ENCODE peak calls at places on chromosomes 1 and 21, in seven cellular contexts. One of them, this sample, is unnamed.

GRCh38 chr1:7223334-7224080 is 438.3 kb downstream of the CAMTA1 start:
- DNase-seq in glomerular endothelial cell: no peak
- DNase-seq in CD4-positive, CD25-positive, alpha-beta regulatory T cell: no peak
- DNase-seq in HS-5: peak; percentile 86
- DNase-seq in NCI-H146: peak; percentile 81
- DNase-seq in brain microvascular endothelial cell: peak; percentile 72
- DNase-seq in anterior cingulate cortex: no peak
- DNase-seq in this sample: peak; percentile 31

GRCh38 chr21:33760641-33761103 is 118.4 kb downstream of the ITSN1 start:
- DNase-seq in glomerular endothelial cell: no peak
- DNase-seq in CD4-positive, CD25-positive, alpha-beta regulatory T cell: no peak
- DNase-seq in HS-5: peak; percentile 20
- DNase-seq in NCI-H146: no peak
- DNase-seq in brain microvascular endothelial cell: peak; percentile 66
- DNase-seq in anterior cingulate cortex: no peak
- DNase-seq in this sample: peak; percentile 6

GRCh38 chr1:56811331-56811730 is 7.9 kb downstream of the FYB2 start:
- DNase-seq in glomerular endothelial cell: no peak
- DNase-seq in CD4-positive, CD25-positive, alpha-beta regulatory T cell: no peak
- DNase-seq in HS-5: no peak
- DNase-seq in NCI-H146: no peak
- DNase-seq in brain microvascular endothelial cell: no peak
- DNase-seq in anterior cingulate cortex: no peak
- DNase-seq in this sample: peak; percentile 62

GRCh38 chr1:109639063-109639840 is 16.6 kb upstream of the GSTM4 start:
- DNase-seq in glomerular endothelial cell: no peak
- DNase-seq in CD4-positive, CD25-positive, alpha-beta regulatory T cell: no peak
- DNase-seq in HS-5: no peak
- DNase-seq in NCI-H146: no peak
- DNase-seq in brain microvascular endothelial cell: no peak
- DNase-seq in anterior cingulate cortex: no peak
- DNase-seq in this sample: no peak

GRCh38 chr1:89938171-89939055 is 56.5 kb upstream of the ZNF326 start:
- DNase-seq in glomerular endothelial cell: no peak
- DNase-seq in CD4-positive, CD25-positive, alpha-beta regulatory T cell: no peak
- DNase-seq in HS-5: no peak
- DNase-seq in NCI-H146: no peak
- DNase-seq in brain microvascular endothelial cell: no peak
- DNase-seq in anterior cingulate cortex: no peak
- DNase-seq in this sample: no peak

GRCh38 chr1:93344886-93345632 is 648 bp upstream of the DR1 start:
- DNase-seq in glomerular endothelial cell: no peak
- DNase-seq in CD4-positive, CD25-positive, alpha-beta regulatory T cell: no peak
- DNase-seq in HS-5: no peak
- DNase-seq in NCI-H146: peak; percentile 29
- DNase-seq in brain microvascular endothelial cell: no peak
- DNase-seq in anterior cingulate cortex: no peak
- DNase-seq in this sample: peak; percentile 69

GRCh38 chr1:56938636-56939035 is 27.2 kb downstream of the C8B start:
- DNase-seq in glomerular endothelial cell: no peak
- DNase-seq in CD4-positive, CD25-positive, alpha-beta regulatory T cell: no peak
- DNase-seq in HS-5: no peak
- DNase-seq in NCI-H146: no peak
- DNase-seq in brain microvascular endothelial cell: no peak
- DNase-seq in anterior cingulate cortex: no peak
- DNase-seq in this sample: no peak

GRCh38 chr1:214514032-214514818 is 37.2 kb downstream of the PTPN14 start:
- DNase-seq in glomerular endothelial cell: no peak
- DNase-seq in CD4-positive, CD25-positive, alpha-beta regulatory T cell: no peak
- DNase-seq in HS-5: no peak
- DNase-seq in NCI-H146: peak; percentile 40
- DNase-seq in brain microvascular endothelial cell: no peak
- DNase-seq in anterior cingulate cortex: no peak
- DNase-seq in this sample: no peak

GRCh38 chr1:202586018-202586821 is 124.0 kb downstream of the SYT2 start:
- DNase-seq in glomerular endothelial cell: no peak
- DNase-seq in CD4-positive, CD25-positive, alpha-beta regulatory T cell: no peak
- DNase-seq in HS-5: no peak
- DNase-seq in NCI-H146: peak; percentile 29
- DNase-seq in brain microvascular endothelial cell: no peak
- DNase-seq in anterior cingulate cortex: no peak
- DNase-seq in this sample: peak; percentile 36

GRCh38 chr21:42614811-42615342 is 38.5 kb upstream of the PDE9A start:
- DNase-seq in glomerular endothelial cell: no peak
- DNase-seq in CD4-positive, CD25-positive, alpha-beta regulatory T cell: no peak
- DNase-seq in HS-5: no peak
- DNase-seq in NCI-H146: peak; percentile 53
- DNase-seq in brain microvascular endothelial cell: no peak
- DNase-seq in anterior cingulate cortex: no peak
- DNase-seq in this sample: peak; percentile 57

GRCh38 chr1:109438798-109439297 is 12.6 kb upstream of the PSMA5 start:
- DNase-seq in glomerular endothelial cell: no peak
- DNase-seq in CD4-positive, CD25-positive, alpha-beta regulatory T cell: no peak
- DNase-seq in HS-5: peak; percentile 76
- DNase-seq in NCI-H146: no peak
- DNase-seq in brain microvascular endothelial cell: peak; percentile 96
- DNase-seq in anterior cingulate cortex: no peak
- DNase-seq in this sample: peak; percentile 6

GRCh38 chr1:71157151-71157550 is 76.3 kb upstream of the ZRANB2 start:
- DNase-seq in glomerular endothelial cell: no peak
- DNase-seq in CD4-positive, CD25-positive, alpha-beta regulatory T cell: no peak
- DNase-seq in HS-5: no peak
- DNase-seq in NCI-H146: no peak
- DNase-seq in brain microvascular endothelial cell: no peak
- DNase-seq in anterior cingulate cortex: no peak
- DNase-seq in this sample: no peak

GRCh38 chr1:92886886-92887419 is 55.1 kb downstream of the RPL5 start:
- DNase-seq in glomerular endothelial cell: no peak
- DNase-seq in CD4-positive, CD25-positive, alpha-beta regulatory T cell: no peak
- DNase-seq in HS-5: no peak
- DNase-seq in NCI-H146: peak; percentile 96
- DNase-seq in brain microvascular endothelial cell: no peak
- DNase-seq in anterior cingulate cortex: no peak
- DNase-seq in this sample: peak; percentile 98

GRCh38 chr1:51506537-51506936 is 12.5 kb downstream of the EPS15 start:
- DNase-seq in glomerular endothelial cell: no peak
- DNase-seq in CD4-positive, CD25-positive, alpha-beta regulatory T cell: no peak
- DNase-seq in HS-5: no peak
- DNase-seq in NCI-H146: no peak
- DNase-seq in brain microvascular endothelial cell: peak; percentile 40
- DNase-seq in anterior cingulate cortex: no peak
- DNase-seq in this sample: no peak

GRCh38 chr1:59693431-59693830 is 121.3 kb upstream of the HOOK1 start:
- DNase-seq in glomerular endothelial cell: no peak
- DNase-seq in CD4-positive, CD25-positive, alpha-beta regulatory T cell: no peak
- DNase-seq in HS-5: no peak
- DNase-seq in NCI-H146: no peak
- DNase-seq in brain microvascular endothelial cell: no peak
- DNase-seq in anterior cingulate cortex: no peak
- DNase-seq in this sample: no peak

GRCh38 chr1:55375617-55376258 is 160.6 kb upstream of the USP24 start:
- DNase-seq in glomerular endothelial cell: peak; percentile 14
- DNase-seq in CD4-positive, CD25-positive, alpha-beta regulatory T cell: no peak
- DNase-seq in HS-5: no peak
- DNase-seq in NCI-H146: peak; percentile 17
- DNase-seq in brain microvascular endothelial cell: no peak
- DNase-seq in anterior cingulate cortex: peak; percentile 53
- DNase-seq in this sample: peak; percentile 84

GRCh38 chr1:234592240-234592639 is 17.7 kb downstream of the IRF2BP2 start:
- DNase-seq in glomerular endothelial cell: no peak
- DNase-seq in CD4-positive, CD25-positive, alpha-beta regulatory T cell: no peak
- DNase-seq in HS-5: no peak
- DNase-seq in NCI-H146: no peak
- DNase-seq in brain microvascular endothelial cell: no peak
- DNase-seq in anterior cingulate cortex: no peak
- DNase-seq in this sample: no peak

GRCh38 chr1:171115280-171115897 is 24.7 kb downstream of the FMO3 start:
- DNase-seq in glomerular endothelial cell: no peak
- DNase-seq in CD4-positive, CD25-positive, alpha-beta regulatory T cell: no peak
- DNase-seq in HS-5: no peak
- DNase-seq in NCI-H146: no peak
- DNase-seq in brain microvascular endothelial cell: no peak
- DNase-seq in anterior cingulate cortex: no peak
- DNase-seq in this sample: no peak

GRCh38 chr1:66502084-66502483 is 31.9 kb upstream of the SGIP1 start:
- DNase-seq in glomerular endothelial cell: no peak
- DNase-seq in CD4-positive, CD25-positive, alpha-beta regulatory T cell: no peak
- DNase-seq in HS-5: no peak
- DNase-seq in NCI-H146: no peak
- DNase-seq in brain microvascular endothelial cell: no peak
- DNase-seq in anterior cingulate cortex: no peak
- DNase-seq in this sample: no peak

GRCh38 chr1:222233441-222234180 is 314.3 kb downstream of the HHIPL2 start:
- DNase-seq in glomerular endothelial cell: no peak
- DNase-seq in CD4-positive, CD25-positive, alpha-beta regulatory T cell: no peak
- DNase-seq in HS-5: no peak
- DNase-seq in NCI-H146: no peak
- DNase-seq in brain microvascular endothelial cell: no peak
- DNase-seq in anterior cingulate cortex: no peak
- DNase-seq in this sample: no peak

GRCh38 chr1:109240158-109241152 is 8.9 kb upstream of the CELSR2 start:
- DNase-seq in glomerular endothelial cell: no peak
- DNase-seq in CD4-positive, CD25-positive, alpha-beta regulatory T cell: no peak
- DNase-seq in HS-5: no peak
- DNase-seq in NCI-H146: peak; percentile 25
- DNase-seq in brain microvascular endothelial cell: peak; percentile 77
- DNase-seq in anterior cingulate cortex: peak; percentile 49
- DNase-seq in this sample: peak; percentile 66

GRCh38 chr1:51168946-51169345 is 66.9 kb downstream of the C1orf185 start:
- DNase-seq in glomerular endothelial cell: no peak
- DNase-seq in CD4-positive, CD25-positive, alpha-beta regulatory T cell: no peak
- DNase-seq in HS-5: no peak
- DNase-seq in NCI-H146: no peak
- DNase-seq in brain microvascular endothelial cell: no peak
- DNase-seq in anterior cingulate cortex: no peak
- DNase-seq in this sample: no peak

GRCh38 chr1:185823471-185823870 is 89.3 kb downstream of the HMCN1 start:
- DNase-seq in glomerular endothelial cell: no peak
- DNase-seq in CD4-positive, CD25-positive, alpha-beta regulatory T cell: no peak
- DNase-seq in HS-5: no peak
- DNase-seq in NCI-H146: no peak
- DNase-seq in brain microvascular endothelial cell: peak; percentile 46
- DNase-seq in anterior cingulate cortex: no peak
- DNase-seq in this sample: no peak

GRCh38 chr21:14591882-14592281 is 45.8 kb upstream of the SAMSN1 start:
- DNase-seq in glomerular endothelial cell: no peak
- DNase-seq in CD4-positive, CD25-positive, alpha-beta regulatory T cell: no peak
- DNase-seq in HS-5: no peak
- DNase-seq in NCI-H146: no peak
- DNase-seq in brain microvascular endothelial cell: peak; percentile 61
- DNase-seq in anterior cingulate cortex: no peak
- DNase-seq in this sample: no peak

This sample was measured in DMS53.